ENCODE peak calls at places on chromosomes 3 and 15, in nine cellular contexts. F, I, G, K, J, D, T, C and B are unnamed samples.

GRCh38 chr3:5423523-5423922 is 236.0 kb downstream of the EDEM1 start:
- DNase-seq in F (no peak), I (no peak), G (no peak), K (no peak), J (no peak), D (no peak), T (no peak), C (no peak), B (no peak)

GRCh38 chr3:14792691-14793121 is 26.1 kb upstream of the FGD5 start:
- DNase-seq in F (no peak), I (no peak), G (peak), K (no peak), J (peak), D (peak), T (no peak), C (no peak), B (no peak)

GRCh38 chr3:113136071-113136470 is 75.3 kb upstream of the BOC start:
- DNase-seq in F (peak), I (peak), G (no peak), K (peak), J (no peak), D (no peak), T (no peak), C (peak), B (no peak)

GRCh38 chr3:189355481-189356201 is 183.9 kb downstream of the TPRG1 start:
- DNase-seq in F (peak), I (no peak), G (no peak), K (peak), J (no peak), D (no peak), T (no peak), C (peak), B (no peak)

GRCh38 chr15:57589276-57590073 is 2.2 kb upstream of the MYZAP start:
- DNase-seq in F (no peak), I (no peak), G (no peak), K (no peak), J (no peak), D (no peak), T (no peak), C (no peak), B (no peak)

GRCh38 chr3:43581343-43581742 is 40.5 kb downstream of the ANO10 start:
- DNase-seq in F (peak), I (no peak), G (no peak), K (no peak), J (no peak), D (no peak), T (no peak), C (peak), B (no peak)

GRCh38 chr3:154018100-154018696 is 103.0 kb upstream of the ARHGEF26 start:
- DNase-seq in F (peak), I (peak), G (no peak), K (peak), J (peak), D (no peak), T (peak), C (peak), B (peak)

GRCh38 chr15:98526094-98526493 is 122.2 kb upstream of the IGF1R start:
- DNase-seq in F (no peak), I (no peak), G (no peak), K (no peak), J (no peak), D (no peak), T (no peak), C (no peak), B (no peak)

GRCh38 chr15:62749445-62749844 is 293.1 kb upstream of the TPM1 start:
- DNase-seq in F (no peak), I (no peak), G (no peak), K (no peak), J (no peak), D (no peak), T (no peak), C (no peak), B (no peak)

GRCh38 chr3:170320471-170321121 is 36.9 kb upstream of the SKIL start:
- DNase-seq in F (no peak), I (no peak), G (no peak), K (no peak), J (no peak), D (no peak), T (no peak), C (no peak), B (peak)

GRCh38 chr3:29427266-29428103 is 146.6 kb downstream of the RBMS3 start:
- DNase-seq in F (peak), I (no peak), G (no peak), K (peak), J (no peak), D (peak), T (no peak), C (peak), B (no peak)

GRCh38 chr3:141399979-141400971 is 32.0 kb downstream of the ZBTB38 start:
- DNase-seq in F (no peak), I (peak), G (no peak), K (no peak), J (no peak), D (no peak), T (no peak), C (no peak), B (no peak)

GRCh38 chr3:194879991-194880939 is 194.6 kb downstream of the FAM43A start:
- DNase-seq in F (peak), I (no peak), G (no peak), K (peak), J (no peak), D (peak), T (no peak), C (peak), B (no peak)

GRCh38 chr3:168933614-168934013 is 729.9 kb downstream of the MECOM start:
- DNase-seq in F (no peak), I (no peak), G (no peak), K (peak), J (no peak), D (no peak), T (no peak), C (peak), B (no peak)

GRCh38 chr3:147368151-147368550 is 38.2 kb downstream of the ZIC4 start:
- DNase-seq in F (no peak), I (no peak), G (no peak), K (no peak), J (no peak), D (no peak), T (no peak), C (no peak), B (no peak)

DNA sequence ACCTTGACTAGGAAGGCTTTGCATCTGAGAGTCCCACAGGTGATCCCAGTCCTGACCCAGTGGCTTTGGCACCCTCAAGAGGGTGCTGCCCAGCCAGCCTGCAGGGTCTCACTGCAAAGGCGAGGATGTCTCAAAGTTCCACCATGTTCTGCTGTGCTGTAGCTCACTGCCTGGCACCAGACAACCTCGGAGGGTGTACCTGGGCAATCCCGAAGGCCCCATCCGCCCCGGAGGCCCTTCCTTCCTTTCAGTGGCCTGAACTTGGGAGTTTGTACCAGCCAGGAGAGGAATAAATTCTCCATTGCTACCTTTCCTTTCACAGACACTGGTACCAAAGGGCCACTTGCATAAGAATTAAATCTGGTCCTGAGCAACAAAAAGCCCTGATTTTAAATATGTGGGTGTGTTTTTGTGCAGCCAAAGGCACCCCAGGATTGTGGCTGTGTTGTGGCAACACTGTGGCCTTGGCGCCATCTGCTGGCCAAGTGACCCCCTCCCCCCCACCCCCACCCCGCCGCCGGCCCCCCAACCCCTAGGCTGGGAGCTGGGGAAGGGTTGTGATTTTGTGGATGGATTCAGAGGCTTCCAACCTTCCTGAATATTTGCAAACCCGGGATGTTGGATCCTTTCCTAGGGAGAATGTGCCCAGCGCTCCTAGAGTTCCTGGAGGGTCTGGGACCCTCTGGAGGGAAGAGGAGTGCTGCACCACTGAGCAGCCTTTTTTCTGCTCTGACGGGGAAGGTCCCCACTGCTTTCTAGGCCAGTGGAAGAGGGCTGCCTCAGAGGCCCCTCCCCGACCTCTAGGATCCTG is 9.7 kb upstream of the PTPN23 start:
- DNase-seq in F (no peak), I (peak), G (no peak), K (peak), J (peak), D (no peak), T (no peak), C (no peak), B (peak)
- TF ChIP-seq CTCF in F (peak), I (peak), G (peak), K (peak), J (peak), D (peak), T (peak), C (peak), B (peak)

DNA sequence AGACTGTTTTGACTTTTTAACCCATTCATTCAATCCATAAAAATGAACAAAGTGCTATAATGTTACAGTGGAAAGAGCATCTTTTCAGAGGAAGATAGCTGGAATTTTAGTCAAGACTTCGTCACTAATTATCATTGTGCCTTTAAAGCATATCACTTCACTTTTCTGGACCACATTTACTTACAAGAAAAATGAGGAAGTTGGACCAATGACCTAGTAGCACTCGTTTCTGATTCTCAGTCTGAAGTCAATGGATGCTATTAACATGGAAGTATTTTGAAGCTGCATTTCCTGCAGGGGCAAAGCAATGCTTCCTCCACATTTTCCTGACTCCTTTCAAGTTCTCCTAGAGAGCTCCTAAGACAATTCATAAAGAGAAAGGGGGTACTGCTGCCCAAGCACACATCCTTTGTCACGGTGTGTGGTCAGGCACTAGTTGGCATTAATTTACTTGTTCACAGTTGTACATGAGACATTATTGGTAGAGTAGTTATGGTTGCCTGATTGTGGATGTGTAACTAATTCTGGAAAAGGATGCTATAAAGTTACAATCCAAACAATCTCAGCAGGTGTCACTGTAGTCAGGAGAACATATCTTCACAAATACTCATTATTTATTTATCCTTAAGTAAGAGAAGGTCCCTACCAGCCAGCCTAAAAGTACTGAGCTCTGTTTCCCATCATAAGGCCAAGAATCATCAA is 1049.0 kb downstream of the FHIT start:
- DNase-seq in F (no peak), I (no peak), G (no peak), K (no peak), J (no peak), D (no peak), T (no peak), C (no peak), B (no peak)
- TF ChIP-seq CTCF in F (no peak), I (no peak), G (no peak), K (no peak), J (no peak), D (no peak), T (no peak), C (no peak), B (no peak)

DNA sequence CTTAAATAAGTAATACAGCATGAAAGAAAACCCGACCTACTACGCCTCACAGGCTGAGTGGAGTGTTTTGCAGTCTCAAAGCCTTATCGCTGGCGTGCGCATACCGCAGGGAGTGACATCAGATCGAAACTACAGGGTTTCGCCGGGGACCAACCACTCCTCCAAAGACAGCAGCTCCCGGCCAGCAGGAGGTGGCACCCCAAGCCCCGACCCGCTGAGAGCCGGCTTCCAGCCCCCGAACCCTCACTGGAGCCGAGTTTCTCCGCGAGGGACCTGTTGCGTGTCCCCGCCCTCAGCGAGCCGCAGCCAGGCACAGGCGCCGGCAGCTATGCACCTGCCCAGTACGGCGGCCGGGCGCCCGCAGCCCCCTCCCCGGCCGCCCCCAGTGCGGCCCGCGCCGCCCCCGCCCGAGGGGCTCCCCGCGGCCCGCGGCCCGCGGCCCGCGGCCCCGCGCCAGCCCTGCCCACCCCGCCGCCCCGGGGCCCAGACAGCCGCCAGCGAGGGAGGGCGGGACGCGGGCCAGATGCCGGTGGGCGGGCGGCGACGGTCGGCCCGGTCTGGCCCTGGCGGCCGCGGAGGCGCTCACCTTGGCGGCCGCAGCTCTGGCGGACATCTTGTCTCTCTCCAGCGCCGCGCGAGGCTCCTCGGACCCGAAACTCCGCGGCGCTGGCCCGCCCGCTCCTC is 710 bp downstream of the TJP1 start:
- DNase-seq in F (peak), I (peak), G (peak), K (peak), J (peak), D (peak), T (no peak), C (peak), B (peak)
- TF ChIP-seq CTCF in F (peak), I (no peak), G (no peak), K (peak), J (no peak), D (peak), T (no peak), C (no peak), B (no peak)

GRCh38 chr3:18444597-18445420 is 19.7 kb upstream of the SATB1 start:
- DNase-seq in F (peak), I (peak), G (peak), K (peak), J (peak), D (peak), T (peak), C (peak), B (peak)
- TF ChIP-seq CTCF in F (no peak), I (peak), G (no peak), K (peak), J (peak), D (peak), T (no peak), C (no peak), B (peak)

DNA sequence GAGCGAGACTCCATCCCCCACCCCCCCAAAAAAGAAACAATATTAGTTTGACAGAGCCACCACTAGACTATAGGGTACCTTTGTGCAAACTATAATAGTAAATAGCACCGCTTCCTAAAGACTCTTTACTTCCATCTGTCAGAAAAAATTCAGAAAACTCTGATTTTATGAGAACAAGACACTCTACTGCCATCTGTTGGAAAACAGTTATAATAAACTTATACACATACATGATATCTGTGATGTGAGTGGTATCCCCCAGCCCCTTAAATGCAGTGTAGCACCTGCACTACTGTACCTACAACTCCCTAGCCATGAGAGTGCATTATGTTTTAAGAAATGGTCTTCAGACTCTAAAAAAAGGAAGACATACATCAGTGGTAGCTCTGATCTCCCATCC is 47.1 kb upstream of the CTDSPL start:
- DNase-seq in F (peak), I (no peak), G (no peak), K (peak), J (no peak), D (no peak), T (no peak), C (peak), B (no peak)
- TF ChIP-seq CTCF in F (peak), I (no peak), G (peak), K (peak), J (no peak), D (peak), T (no peak), C (peak), B (peak)

GRCh38 chr3:41075958-41076357 is 123.3 kb upstream of the CTNNB1 start:
- DNase-seq in F (no peak), I (no peak), G (no peak), K (peak), J (no peak), D (peak), T (no peak), C (peak), B (no peak)
- TF ChIP-seq CTCF in F (no peak), I (no peak), G (no peak), K (peak), J (no peak), D (no peak), T (no peak), C (no peak), B (no peak)